ENCODE peak calls at places on chromosomes 6 and 20, in seven cellular contexts. T, X, N, L, J, S and Z are unnamed samples.

GRCh38 chr20:20772492-20773047 is 60.1 kb upstream of the RALGAPA2 start:
- DNase-seq in J (no peak), S (no peak), N (no peak), L (no peak), X (no peak), T (no peak), Z (no peak)

GRCh38 chr6:167904791-167905190 is 78.1 kb downstream of the AFDN start:
- DNase-seq in S (no peak), X (no peak), T (no peak), L (no peak), J (no peak), N (no peak), Z (no peak)

GRCh38 chr6:116522896-116523295 is 11.5 kb downstream of the CALHM5 start:
- DNase-seq in S (no peak), T (no peak), N (no peak), X (no peak), L (no peak), J (no peak), Z (no peak)

GRCh38 chr6:162343196-162343901 is 384.2 kb downstream of the PRKN start:
- DNase-seq in L (no peak), X (no peak), T (no peak), J (no peak), S (no peak), N (no peak), Z (no peak)

GRCh38 chr6:84739866-84740208 is 24.6 kb downstream of the TBX18 start:
- DNase-seq in T (no peak), S (no peak), J (no peak), X (no peak), N (no peak), L (no peak), Z (no peak)

GRCh38 chr6:105804436-105804835 is 281.7 kb upstream of the PRDM1 start:
- DNase-seq in N (no peak), L (peak), S (no peak), J (no peak), X (no peak), T (peak), Z (no peak)

GRCh38 chr20:62717933-62718332 is 9.3 kb downstream of the NTSR1 start:
- DNase-seq in N (no peak), S (no peak), X (no peak), T (no peak), J (no peak), L (no peak), Z (no peak)

GRCh38 chr6:48213076-48213788 is 102.2 kb upstream of the PTCHD4 start:
- DNase-seq in N (no peak), S (no peak), X (no peak), T (no peak), J (no peak), L (no peak), Z (no peak)

GRCh38 chr20:31653573-31653972 is 15.9 kb downstream of the COX4I2 start:
- DNase-seq in X (no peak), S (no peak), N (no peak), T (no peak), L (no peak), J (no peak), Z (no peak)

GRCh38 chr20:53331151-53331973 is 262.3 kb downstream of the ZNF217 start:
- DNase-seq in T (peak), S (no peak), J (no peak), L (peak), N (no peak), X (no peak), Z (no peak)

GRCh38 chr6:146545608-146546007 is 2.0 kb downstream of the RAB32 start:
- DNase-seq in J (no peak), N (no peak), X (peak), L (no peak), S (no peak), T (no peak), Z (no peak)

GRCh38 chr6:884570-884969 is 191.6 kb upstream of the EXOC2 start:
- DNase-seq in N (no peak), X (no peak), J (no peak), L (no peak), T (no peak), S (no peak), Z (no peak)

GRCh38 chr20:44692932-44693476 is 22.2 kb upstream of the CCN5 start:
- DNase-seq in T (peak), L (peak), J (no peak), X (peak), S (no peak), N (peak), Z (no peak)

GRCh38 chr6:105318660-105319059 is 84.2 kb downstream of the PREP start:
- DNase-seq in L (no peak), N (no peak), X (peak), T (peak), J (no peak), S (no peak), Z (no peak)